ENCODE peak calls at places on chromosomes 12 and 14, in eight cellular contexts. V is Caco-2, I is AG04450, L is fibroblast of pulmonary artery, A is HCT116, R is astrocyte of the cerebellum, T is aorta, Z is heart left ventricle. X is an unnamed sample.

GRCh38 chr14:50383618-50384225 is 13.0 kb downstream of the CDKL1 start:
- DNase-seq in Z (no peak), I (no peak), L (peak; percentile 11), A (no peak), V (no peak), T (no peak), R (no peak), X (no peak)

GRCh38 chr12:4987076-4987775 is 56.5 kb upstream of the KCNA5 start:
- DNase-seq in A (no peak), V (no peak), R (peak; percentile 42), L (no peak), T (no peak), Z (no peak), I (no peak), X (no peak)

GRCh38 chr14:104979758-104980591 is 1.8 kb upstream of the AHNAK2 start:
- DNase-seq in R (no peak), L (peak; percentile 34), T (peak; percentile 81), A (no peak), Z (peak; percentile 88), V (no peak), I (no peak), X (peak; percentile 62)

GRCh38 chr14:77653473-77653872 is 37.0 kb upstream of the SPTLC2 start:
- DNase-seq in V (no peak), I (no peak), A (no peak), R (no peak), Z (no peak), L (no peak), T (no peak), X (no peak)

GRCh38 chr14:50780393-50780792 is 50.6 kb downstream of the NIN start:
- DNase-seq in A (no peak), I (no peak), L (no peak), R (no peak), Z (no peak), V (no peak), T (no peak), X (no peak)

GRCh38 chr12:25241171-25242020 is 9.3 kb downstream of the KRAS start:
- DNase-seq in L (peak; percentile 76), I (no peak), R (peak; percentile 49), A (peak; percentile 18), Z (no peak), V (no peak), T (no peak), X (no peak)

GRCh38 chr12:59808317-59808910 is 212.6 kb downstream of the SLC16A7 start:
- DNase-seq in L (peak; percentile 50), T (no peak), A (peak; percentile 13), R (peak; percentile 5), V (no peak), Z (no peak), I (no peak), X (no peak)

GRCh38 chr12:29350080-29350479 is 30.9 kb downstream of the ERGIC2 start:
- DNase-seq in A (no peak), Z (no peak), L (peak; percentile 73), I (no peak), T (no peak), R (peak; percentile 24), V (no peak), X (no peak)

GRCh38 chr14:55546212-55546874 is 33.7 kb upstream of the KTN1 start:
- DNase-seq in I (no peak), L (no peak), V (no peak), T (no peak), A (no peak), Z (no peak), R (no peak), X (no peak)

GRCh38 chr14:53109688-53110041 is 43.5 kb downstream of the DDHD1 start:
- DNase-seq in V (no peak), Z (no peak), L (no peak), I (no peak), A (no peak), T (no peak), R (no peak), X (no peak)

GRCh38 chr12:116319851-116320621 is 42.5 kb upstream of the MED13L start:
- DNase-seq in V (no peak), T (no peak), A (no peak), Z (peak; percentile 75), I (peak; percentile 81), R (peak; percentile 92), L (peak; percentile 87), X (peak; percentile 78)

GRCh38 chr14:68785817-68786490 is 6.9 kb downstream of the ZFP36L1 start:
- DNase-seq in L (peak; percentile 86), R (no peak), Z (peak; percentile 31), T (no peak), A (no peak), V (peak; percentile 53), I (no peak), X (peak; percentile 12)

GRCh38 chr14:33207467-33208015 is 268.9 kb downstream of the NPAS3 start:
- DNase-seq in I (no peak), L (no peak), V (no peak), Z (no peak), T (no peak), A (no peak), R (no peak), X (no peak)

GRCh38 chr12:16685107-16685506 is 79.1 kb upstream of the LMO3 start:
- DNase-seq in T (no peak), R (no peak), A (no peak), I (no peak), V (no peak), Z (no peak), L (peak; percentile 55), X (no peak)

GRCh38 chr12:30345735-30346445 is 349.8 kb downstream of the IPO8 start:
- DNase-seq in I (no peak), T (no peak), L (no peak), Z (no peak), A (no peak), R (no peak), V (no peak), X (no peak)

GRCh38 chr12:8145754-8146415 is 10.9 kb upstream of the ZNF705A start:
- DNase-seq in A (no peak), V (no peak), Z (peak; percentile 57), I (peak; percentile 37), R (peak; percentile 98), L (peak; percentile 92), T (peak; percentile 87), X (peak; percentile 56)

GRCh38 chr12:8146416-8146771 is 10.4 kb upstream of the ZNF705A start:
- DNase-seq in Z (no peak), V (no peak), A (no peak), T (no peak), R (no peak), L (no peak), I (no peak), X (no peak)
- H3K4me3 ChIP-seq in Z (peak overlapping the region; percentile 25), V (no peak overlapping the region), A (no peak overlapping the region), T (no peak overlapping the region), R (peak overlapping the region; percentile 4), L (peak overlapping the region; percentile 24), I (peak overlapping the region; percentile 21), X (peak overlapping the region; percentile 1)

GRCh38 chr12:106586535-106586802 is 3.7 kb downstream of the RFX4 start:
- DNase-seq in T (no peak), L (no peak), I (no peak), R (no peak), A (no peak), Z (no peak), V (no peak), X (no peak)
- H3K4me3 ChIP-seq in T (no peak overlapping the region), L (no peak overlapping the region), I (no peak overlapping the region), R (no peak overlapping the region), A (no peak overlapping the region), Z (peak overlapping the region; percentile 15), V (no peak overlapping the region), X (peak overlapping the region; percentile 41)

DNA sequence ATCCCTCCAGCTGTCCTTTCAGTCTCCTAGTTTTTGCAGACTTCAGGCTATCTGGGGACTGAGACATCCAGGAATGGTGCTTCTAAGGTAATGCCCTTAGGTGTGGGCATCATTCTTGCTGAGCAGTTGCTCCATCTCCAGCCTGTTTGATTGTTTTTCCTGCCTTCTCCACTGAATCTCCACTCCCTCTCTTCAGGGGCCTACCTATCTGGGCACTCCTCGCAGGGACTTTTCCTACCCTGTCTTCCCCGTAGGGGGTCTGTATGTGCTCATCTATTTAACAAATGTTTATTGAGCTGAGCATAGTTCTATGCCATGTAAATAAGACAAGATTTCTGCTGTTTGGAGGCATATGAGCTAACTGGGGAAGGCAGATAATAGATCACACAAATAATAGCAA is 2.5 kb downstream of the FITM1 start:
- DNase-seq in V (no peak), Z (no peak), I (no peak), A (no peak), L (no peak), R (no peak), T (no peak), X (no peak)
- H3K4me3 ChIP-seq in V (no peak overlapping the region), Z (peak overlapping the region; percentile 58), I (no peak overlapping the region), A (no peak overlapping the region), L (no peak overlapping the region), R (no peak overlapping the region), T (no peak overlapping the region), X (no peak overlapping the region)

GRCh38 chr12:108596854-108597558 is 878 bp downstream of the TMEM119 start:
- DNase-seq in R (no peak), Z (no peak), I (no peak), L (no peak), T (no peak), V (no peak), A (no peak), X (no peak)
- H3K4me3 ChIP-seq in R (peak overlapping the region; percentile 34), Z (peak overlapping the region; percentile 61), I (peak overlapping the region; percentile 75), L (peak overlapping the region; percentile 1), T (no peak overlapping the region), V (no peak overlapping the region), A (no peak overlapping the region), X (peak overlapping the region; percentile 21)

GRCh38 chr14:92589213-92589852 is 75.8 kb downstream of the RIN3 start:
- DNase-seq in T (no peak), V (no peak), Z (no peak), R (peak; percentile 29), A (no peak), L (peak; percentile 56), I (no peak), X (no peak)

GRCh38 chr14:92584221-92584620 is 70.6 kb downstream of the RIN3 start:
- DNase-seq in R (no peak), L (no peak), I (no peak), T (no peak), A (no peak), V (no peak), Z (no peak), X (no peak)

GRCh38 chr14:92586966-92587365 is 73.4 kb downstream of the RIN3 start:
- DNase-seq in V (no peak), Z (no peak), T (no peak), I (no peak), R (no peak), A (no peak), L (no peak), X (no peak)

GRCh38 chr14:92584856-92585255 is 71.3 kb downstream of the RIN3 start:
- DNase-seq in L (peak; percentile 31), A (no peak), I (no peak), R (no peak), T (no peak), V (no peak), Z (no peak), X (no peak)

GRCh38 chr14:92586001-92586947 is 72.7 kb downstream of the RIN3 start:
- DNase-seq in A (no peak), R (peak; percentile 96), Z (no peak), T (peak; percentile 85), I (peak; percentile 85), V (no peak), L (peak; percentile 96), X (no peak)
- H3K4me3 ChIP-seq in A (no peak overlapping the region), R (no peak overlapping the region), Z (no peak overlapping the region), T (no peak overlapping the region), I (peak overlapping the region; percentile 18), V (no peak overlapping the region), L (no peak overlapping the region), X (no peak overlapping the region)

X was measured in testis.